ENCODE peak calls at places on chromosomes 12 and 14, in six cellular contexts. H, O, B, S, W and P are unnamed samples.

GRCh38 chr14:77319416-77319815 is 1.3 kb downstream of the POMT2 start:
- DNase-seq in H (no peak), O (no peak), B (no peak), S (no peak), W (no peak), P (no peak)

GRCh38 chr14:95507174-95507573 is 9.3 kb downstream of the SYNE3 start:
- DNase-seq in H (peak; percentile 90), O (no peak), B (peak; percentile 96), S (no peak), W (peak; percentile 53), P (no peak)

GRCh38 chr12:125451408-125451807 is 386.2 kb downstream of the AACS start:
- DNase-seq in H (no peak), O (no peak), B (no peak), S (no peak), W (no peak), P (no peak)

GRCh38 chr12:114671664-114672476 is 12.1 kb downstream of the TBX3 start:
- DNase-seq in H (no peak), O (no peak), B (no peak), S (no peak), W (no peak), P (no peak)

GRCh38 chr12:70074510-70074909 is 168.7 kb upstream of the CNOT2 start:
- DNase-seq in H (no peak), O (no peak), B (no peak), S (no peak), W (no peak), P (no peak)

GRCh38 chr12:116735951-116736599 is 1.8 kb downstream of the SPRING1 start:
- DNase-seq in H (no peak), O (no peak), B (no peak), S (no peak), W (peak; percentile 43), P (peak; percentile 44)

GRCh38 chr14:39219075-39219499 is 14.6 kb upstream of the MIA2 start:
- DNase-seq in H (peak; percentile 44), O (no peak), B (peak; percentile 79), S (no peak), W (no peak), P (no peak)

GRCh38 chr12:20423557-20423956 is 55.2 kb downstream of the PDE3A start:
- DNase-seq in H (no peak), O (no peak), B (no peak), S (no peak), W (no peak), P (no peak)

GRCh38 chr14:101559624-101560533 is 1.4 kb upstream of the DIO3 start:
- DNase-seq in H (peak; percentile 59), O (no peak), B (no peak), S (no peak), W (peak; percentile 48), P (peak; percentile 66)

GRCh38 chr12:47493801-47494200 is 212.0 kb downstream of the RPAP3 start:
- DNase-seq in H (no peak), O (no peak), B (no peak), S (no peak), W (no peak), P (no peak)

GRCh38 chr12:64691793-64692583 is 67.2 kb downstream of the GNS start:
- DNase-seq in H (no peak), O (no peak), B (no peak), S (peak; percentile 71), W (no peak), P (no peak)

GRCh38 chr12:124492879-124493808 is 74.3 kb downstream of the NCOR2 start:
- DNase-seq in H (no peak), O (no peak), B (no peak), S (no peak), W (no peak), P (no peak)

GRCh38 chr14:105505101-105505500 is 14.1 kb downstream of the TEDC1 start:
- DNase-seq in H (no peak), O (no peak), B (no peak), S (no peak), W (no peak), P (peak; percentile 43)

GRCh38 chr14:29054119-29054518 is 287.5 kb downstream of the FOXG1 start:
- DNase-seq in H (no peak), O (no peak), B (no peak), S (no peak), W (no peak), P (no peak)

GRCh38 chr12:18853570-18854366 is 115.8 kb downstream of the CAPZA3 start:
- DNase-seq in H (no peak), O (no peak), B (no peak), S (no peak), W (no peak), P (no peak)